ENCODE peak calls at places on chromosomes 11 and 22, in seven cellular contexts. Z, H, L, I, X, A and P are unnamed samples. For H3K4me1, the result is how much of the 10 kb centered on the place peaks cover.

GRCh38 chr11:23903044-23903704 is 593.7 kb upstream of the LUZP2 start:
- DNase-seq in X (no peak), I (no peak), H (no peak), Z (no peak), A (no peak), L (no peak), P (no peak)

GRCh38 chr22:25399649-25400151 is 164.8 kb upstream of the GRK3 start:
- DNase-seq in L (no peak), A (no peak), Z (no peak), X (no peak), H (no peak), I (peak), P (no peak)

GRCh38 chr11:128553662-128554392 is 33.5 kb downstream of the ETS1 start:
- DNase-seq in Z (no peak), A (no peak), H (peak), L (no peak), X (no peak), I (no peak), P (no peak)

GRCh38 chr11:114846040-114846791 is 167.9 kb downstream of the NXPE2 start:
- DNase-seq in L (no peak), A (no peak), H (no peak), Z (no peak), I (no peak), X (no peak), P (peak)

GRCh38 chr11:92941676-92942571 is 27.5 kb upstream of the MTNR1B start:
- DNase-seq in Z (no peak), A (no peak), I (no peak), X (peak), H (no peak), L (no peak), P (peak)

GRCh38 chr11:96147186-96147585 is 195.8 kb downstream of the MAML2 start:
- DNase-seq in X (no peak), I (no peak), L (no peak), Z (no peak), H (no peak), A (no peak), P (no peak)

GRCh38 chr11:126510621-126511370 is 155.3 kb downstream of the ST3GAL4 start:
- DNase-seq in Z (no peak), X (no peak), H (no peak), A (no peak), L (no peak), I (peak), P (no peak)

GRCh38 chr11:68041617-68042218 is 2.9 kb downstream of the TCIRG1 start:
- DNase-seq in X (no peak), I (peak), L (no peak), H (peak), A (no peak), Z (no peak), P (no peak)

GRCh38 chr11:28838741-28839140 is 730.6 kb downstream of the METTL15 start:
- DNase-seq in A (no peak), L (no peak), H (no peak), Z (no peak), X (no peak), I (no peak), P (no peak)

GRCh38 chr11:65187146-65187675 is 5.5 kb downstream of the CAPN1 start:
- DNase-seq in A (no peak), H (peak), I (no peak), X (no peak), Z (no peak), L (no peak), P (no peak)

GRCh38 chr11:64000026-64000739 is 13.9 kb downstream of the OTUB1 start:
- DNase-seq in X (no peak), A (peak), L (peak), Z (peak), I (peak), H (peak), P (peak)

GRCh38 chr11:44266056-44266780 is 43.7 kb downstream of the ALX4 start:
- DNase-seq in H (no peak), A (no peak), X (no peak), Z (no peak), L (no peak), I (peak), P (no peak)

GRCh38 chr11:70725786-70726185 is 327.5 kb downstream of the CTTN start:
- DNase-seq in H (no peak), X (no peak), A (no peak), Z (no peak), L (no peak), I (no peak), P (no peak)

GRCh38 chr11:69114362-69114761 is 41.4 kb upstream of the SMIM38 start:
- DNase-seq in Z (no peak), A (no peak), I (no peak), H (no peak), L (no peak), X (no peak), P (no peak)

GRCh38 chr22:43162412-43163150 is 11.2 kb downstream of the TSPO start:
- DNase-seq in Z (no peak), L (no peak), I (no peak), A (no peak), H (no peak), X (no peak), P (no peak)

GRCh38 chr11:3153291-3153861 is 11.7 kb downstream of the OSBPL5 start:
- DNase-seq in H (peak), X (no peak), L (no peak), Z (peak), A (peak), I (peak), P (peak)

GRCh38 chr11:68643576-68643975 is 40.8 kb upstream of the GAL start:
- DNase-seq in A (no peak), X (no peak), I (no peak), Z (no peak), H (no peak), L (no peak), P (no peak)

GRCh38 chr11:101082813-101083212 is 46.8 kb downstream of the PGR start:
- DNase-seq in L (no peak), A (no peak), H (no peak), I (no peak), X (no peak), Z (no peak), P (no peak)

GRCh38 chr11:67996622-67997459 is 7.1 kb downstream of the UNC93B1 start:
- DNase-seq in Z (no peak), A (peak), L (peak), X (no peak), I (no peak), H (no peak), P (peak)

GRCh38 chr11:111303476-111303875 is 5.1 kb downstream of the POU2AF3 start:
- DNase-seq in L (peak), Z (no peak), A (peak), X (peak), I (no peak), H (no peak), P (peak)

DNA sequence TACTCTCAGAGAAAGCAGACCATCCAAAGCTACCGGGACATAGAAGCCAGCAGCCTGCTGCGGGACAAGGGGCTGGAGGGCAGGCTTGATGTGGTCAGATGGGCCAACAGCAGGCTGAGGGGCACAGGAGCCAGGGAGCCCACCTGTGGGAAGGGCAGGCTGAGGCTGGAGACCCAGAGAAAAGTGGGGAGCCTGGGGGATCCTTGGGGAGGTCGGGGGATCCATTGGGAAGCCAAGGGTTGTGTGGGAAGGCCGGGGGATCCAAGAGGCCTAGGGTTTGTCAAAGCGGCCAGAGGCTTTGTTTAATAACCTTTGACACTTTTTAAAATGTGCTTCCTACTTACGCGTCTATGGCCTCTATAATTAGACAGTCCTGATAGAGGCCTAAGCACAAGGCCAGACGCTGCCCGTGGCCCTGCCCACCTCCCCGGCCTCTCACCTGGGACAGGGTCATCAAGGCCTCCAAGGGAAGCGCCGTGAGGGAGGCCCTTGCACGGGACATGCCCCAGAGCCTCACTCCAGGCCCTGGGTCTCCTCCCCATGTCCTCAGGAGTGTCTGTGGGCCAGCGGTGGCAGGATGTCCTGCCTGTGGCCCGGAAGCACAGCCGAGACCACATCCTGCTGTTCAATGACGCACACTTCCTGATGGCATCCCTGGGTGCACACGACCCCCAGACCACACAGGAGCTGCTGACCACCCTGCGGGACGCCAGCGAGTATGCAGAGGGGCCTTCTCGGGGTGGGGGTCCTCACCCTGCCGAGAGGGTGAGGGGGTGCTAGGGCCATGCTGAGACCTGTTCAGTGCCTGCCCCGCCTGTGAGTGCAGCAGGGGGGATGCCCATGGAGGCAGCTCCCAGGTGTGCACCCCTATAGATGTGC is 8.6 kb upstream of the GTSE1 start:
- DNase-seq in Z (no peak), X (no peak), A (peak), L (peak), H (no peak), I (no peak), P (no peak)
- H3K4me3 ChIP-seq in Z (no peak), X (no peak), A (peak), L (peak), H (no peak), I (no peak), P (no peak)

GRCh38 chr11:61411589-61411988 is 18.2 kb downstream of the CPSF7 start:
- DNase-seq in X (no peak), L (no peak), I (no peak), A (no peak), Z (no peak), H (no peak), P (no peak)

GRCh38 chr11:61417670-61418069 is 12.1 kb downstream of the CPSF7 start:
- DNase-seq in I (no peak), X (no peak), Z (no peak), H (no peak), L (no peak), A (no peak), P (no peak)

GRCh38 chr11:61414547-61414946 is 15.2 kb downstream of the CPSF7 start:
- DNase-seq in A (no peak), L (no peak), I (no peak), H (no peak), Z (no peak), X (no peak), P (no peak)

GRCh38 chr11:61415381-61415780 is 14.4 kb downstream of the CPSF7 start:
- DNase-seq in A (no peak), H (no peak), X (no peak), I (no peak), L (no peak), Z (no peak), P (no peak)

GRCh38 chr11:61413496-61413895 is 16.3 kb downstream of the CPSF7 start:
- DNase-seq in X (no peak), L (no peak), A (no peak), I (no peak), Z (no peak), H (no peak), P (no peak)
- H3K4me1 ChIP-seq in X (under half), L (under half), A (under half), I (under half), Z (under half), H (under half), P (under half)

GRCh38 chr22:38859581-38860290 is 12.3 kb downstream of the CBX6 start:
- DNase-seq in I (peak), A (no peak), H (no peak), Z (no peak), X (no peak), L (no peak), P (no peak)
- TF ChIP-seq POLR2A in I (no peak), A (no peak), H (no peak), Z (no peak), X (no peak), L (no peak), P (no peak)

DNA sequence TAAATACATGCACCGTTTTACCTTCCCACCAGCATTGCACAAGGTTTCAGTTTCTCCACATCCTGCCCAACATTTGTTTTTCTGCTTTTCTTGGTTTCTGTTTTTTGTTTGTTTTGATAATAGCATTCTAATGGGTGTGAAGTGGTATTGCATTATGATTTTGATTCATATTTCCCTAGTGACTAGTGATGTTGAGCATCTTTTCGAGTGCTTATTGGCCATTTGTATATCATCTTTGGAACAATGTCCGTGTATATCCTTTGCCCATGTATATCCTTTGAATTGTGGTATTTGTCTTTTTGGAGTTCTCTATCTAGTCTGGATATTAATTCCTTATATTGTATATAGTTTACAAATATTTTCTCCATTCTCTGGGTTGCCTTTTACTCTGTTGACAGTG is 2914.8 kb upstream of the OR11H1 start:
- DNase-seq in L (no peak), H (no peak), A (no peak), Z (no peak), I (no peak), X (no peak), P (no peak)
- H3K4me3 ChIP-seq in L (no peak), H (no peak), A (no peak), Z (no peak), I (no peak), X (no peak), P (no peak)

GRCh38 chr11:18798941-18799469 is 7.4 kb upstream of the PTPN5 start:
- DNase-seq in I (no peak), H (no peak), Z (no peak), L (no peak), X (no peak), A (no peak), P (no peak)
- H3K4me1 ChIP-seq in I (under half), H (under half), Z (under half), L (under half), X (under half), A (under half), P (under half)